ENCODE peak calls at places on chromosomes 16 and 17, in eight cellular contexts. One of them, this sample, is unnamed.

GRCh38 chr16:78705694-78706093 is 606.2 kb downstream of the WWOX start:
- DNase-seq in fibroblast of mammary gland: peak; percentile 45
- DNase-seq in DND-41: no peak
- DNase-seq in CD8-positive, alpha-beta memory T cell: peak; percentile 40
- DNase-seq in foreskin fibroblast: peak; percentile 8
- DNase-seq in PC-3: peak; percentile 61
- DNase-seq in body of pancreas: no peak
- DNase-seq in fibroblast of lung: peak; percentile 55
- DNase-seq in this sample: no peak

GRCh38 chr17:83099570-83100181 is 20.3 kb downstream of the METRNL start:
- DNase-seq in fibroblast of mammary gland: no peak
- DNase-seq in DND-41: peak; percentile 28
- DNase-seq in CD8-positive, alpha-beta memory T cell: peak; percentile 32
- DNase-seq in foreskin fibroblast: peak; percentile 45
- DNase-seq in PC-3: no peak
- DNase-seq in body of pancreas: peak; percentile 75
- DNase-seq in fibroblast of lung: peak; percentile 20
- DNase-seq in this sample: peak; percentile 99

GRCh38 chr16:27778926-27779570 is 229.1 kb downstream of the KATNIP start:
- DNase-seq in fibroblast of mammary gland: no peak
- DNase-seq in DND-41: no peak
- DNase-seq in CD8-positive, alpha-beta memory T cell: no peak
- DNase-seq in foreskin fibroblast: no peak
- DNase-seq in PC-3: no peak
- DNase-seq in body of pancreas: no peak
- DNase-seq in fibroblast of lung: no peak
- DNase-seq in this sample: no peak

GRCh38 chr16:80197790-80198201 is 343.0 kb upstream of the DYNLRB2 start:
- DNase-seq in fibroblast of mammary gland: peak; percentile 79
- DNase-seq in DND-41: no peak
- DNase-seq in CD8-positive, alpha-beta memory T cell: no peak
- DNase-seq in foreskin fibroblast: peak; percentile 86
- DNase-seq in PC-3: peak; percentile 37
- DNase-seq in body of pancreas: no peak
- DNase-seq in fibroblast of lung: peak; percentile 81
- DNase-seq in this sample: no peak

GRCh38 chr16:74635303-74635702 is 28.4 kb upstream of the GLG1 start:
- DNase-seq in fibroblast of mammary gland: no peak
- DNase-seq in DND-41: no peak
- DNase-seq in CD8-positive, alpha-beta memory T cell: no peak
- DNase-seq in foreskin fibroblast: no peak
- DNase-seq in PC-3: no peak
- DNase-seq in body of pancreas: peak; percentile 32
- DNase-seq in fibroblast of lung: no peak
- DNase-seq in this sample: no peak

GRCh38 chr17:72393553-72393952 is 272.7 kb downstream of the SOX9 start:
- DNase-seq in fibroblast of mammary gland: peak; percentile 91
- DNase-seq in DND-41: no peak
- DNase-seq in CD8-positive, alpha-beta memory T cell: no peak
- DNase-seq in foreskin fibroblast: peak; percentile 93
- DNase-seq in PC-3: peak; percentile 95
- DNase-seq in body of pancreas: no peak
- DNase-seq in fibroblast of lung: peak; percentile 79
- DNase-seq in this sample: no peak

GRCh38 chr16:2170587-2171435 is 15.2 kb downstream of the TRAF7 start:
- DNase-seq in fibroblast of mammary gland: no peak
- DNase-seq in DND-41: no peak
- DNase-seq in CD8-positive, alpha-beta memory T cell: no peak
- DNase-seq in foreskin fibroblast: no peak
- DNase-seq in PC-3: no peak
- DNase-seq in body of pancreas: no peak
- DNase-seq in fibroblast of lung: no peak
- DNase-seq in this sample: no peak

GRCh38 chr17:21003007-21003621 is 39.7 kb downstream of the USP22 start:
- DNase-seq in fibroblast of mammary gland: no peak
- DNase-seq in DND-41: no peak
- DNase-seq in CD8-positive, alpha-beta memory T cell: no peak
- DNase-seq in foreskin fibroblast: no peak
- DNase-seq in PC-3: no peak
- DNase-seq in body of pancreas: no peak
- DNase-seq in fibroblast of lung: no peak
- DNase-seq in this sample: no peak

GRCh38 chr17:39927928-39928867 is 666 bp downstream of the LRRC3C start:
- DNase-seq in fibroblast of mammary gland: no peak
- DNase-seq in DND-41: no peak
- DNase-seq in CD8-positive, alpha-beta memory T cell: no peak
- DNase-seq in foreskin fibroblast: peak; percentile 16
- DNase-seq in PC-3: no peak
- DNase-seq in body of pancreas: peak; percentile 63
- DNase-seq in fibroblast of lung: no peak
- DNase-seq in this sample: peak; percentile 87

GRCh38 chr17:67663445-67663844 is 54.3 kb upstream of the NOL11 start:
- DNase-seq in fibroblast of mammary gland: no peak
- DNase-seq in DND-41: no peak
- DNase-seq in CD8-positive, alpha-beta memory T cell: no peak
- DNase-seq in foreskin fibroblast: no peak
- DNase-seq in PC-3: no peak
- DNase-seq in body of pancreas: no peak
- DNase-seq in fibroblast of lung: no peak
- DNase-seq in this sample: no peak

GRCh38 chr17:44209786-44210341 is 9.6 kb downstream of the UBTF start:
- DNase-seq in fibroblast of mammary gland: no peak
- DNase-seq in DND-41: no peak
- DNase-seq in CD8-positive, alpha-beta memory T cell: no peak
- DNase-seq in foreskin fibroblast: peak; percentile 72
- DNase-seq in PC-3: peak; percentile 76
- DNase-seq in body of pancreas: no peak
- DNase-seq in fibroblast of lung: no peak
- DNase-seq in this sample: no peak

GRCh38 chr17:17635126-17635525 is 43.6 kb upstream of the PEMT start:
- DNase-seq in fibroblast of mammary gland: peak; percentile 19
- DNase-seq in DND-41: no peak
- DNase-seq in CD8-positive, alpha-beta memory T cell: no peak
- DNase-seq in foreskin fibroblast: peak; percentile 49
- DNase-seq in PC-3: no peak
- DNase-seq in body of pancreas: no peak
- DNase-seq in fibroblast of lung: no peak
- DNase-seq in this sample: no peak

GRCh38 chr17:5000237-5000639 is 2.5 kb downstream of the KIF1C start:
- DNase-seq in fibroblast of mammary gland: peak; percentile 27
- DNase-seq in DND-41: no peak
- DNase-seq in CD8-positive, alpha-beta memory T cell: no peak
- DNase-seq in foreskin fibroblast: peak; percentile 58
- DNase-seq in PC-3: no peak
- DNase-seq in body of pancreas: peak; percentile 64
- DNase-seq in fibroblast of lung: no peak
- DNase-seq in this sample: peak; percentile 62

GRCh38 chr17:68437979-68438877 is 19.1 kb downstream of the WIPI1 start:
- DNase-seq in fibroblast of mammary gland: no peak
- DNase-seq in DND-41: peak; percentile 76
- DNase-seq in CD8-positive, alpha-beta memory T cell: peak; percentile 47
- DNase-seq in foreskin fibroblast: peak; percentile 27
- DNase-seq in PC-3: no peak
- DNase-seq in body of pancreas: peak; percentile 51
- DNase-seq in fibroblast of lung: no peak
- DNase-seq in this sample: no peak

GRCh38 chr17:72715906-72716572 is 376.4 kb downstream of the SLC39A11 start:
- DNase-seq in fibroblast of mammary gland: peak; percentile 99
- DNase-seq in DND-41: no peak
- DNase-seq in CD8-positive, alpha-beta memory T cell: no peak
- DNase-seq in foreskin fibroblast: peak; percentile 94
- DNase-seq in PC-3: peak; percentile 99
- DNase-seq in body of pancreas: peak; percentile 50
- DNase-seq in fibroblast of lung: peak; percentile 96
- DNase-seq in this sample: no peak

GRCh38 chr16:85652431-85653221 is 36.1 kb downstream of the GINS2 start:
- DNase-seq in fibroblast of mammary gland: peak; percentile 44
- DNase-seq in DND-41: no peak
- DNase-seq in CD8-positive, alpha-beta memory T cell: no peak
- DNase-seq in foreskin fibroblast: peak; percentile 85
- DNase-seq in PC-3: peak; percentile 10
- DNase-seq in body of pancreas: peak; percentile 86
- DNase-seq in fibroblast of lung: peak; percentile 42
- DNase-seq in this sample: peak; percentile 78

GRCh38 chr17:75271955-75272847 is 1.2 kb upstream of the MIF4GD start:
- DNase-seq in fibroblast of mammary gland: peak; percentile 50
- DNase-seq in DND-41: peak; percentile 54
- DNase-seq in CD8-positive, alpha-beta memory T cell: no peak
- DNase-seq in foreskin fibroblast: peak; percentile 79
- DNase-seq in PC-3: peak; percentile 42
- DNase-seq in body of pancreas: peak; percentile 44
- DNase-seq in fibroblast of lung: peak; percentile 31
- DNase-seq in this sample: no peak

GRCh38 chr16:59044616-59045015 is 310.5 kb upstream of the GOT2 start:
- DNase-seq in fibroblast of mammary gland: peak; percentile 7
- DNase-seq in DND-41: no peak
- DNase-seq in CD8-positive, alpha-beta memory T cell: no peak
- DNase-seq in foreskin fibroblast: no peak
- DNase-seq in PC-3: no peak
- DNase-seq in body of pancreas: no peak
- DNase-seq in fibroblast of lung: no peak
- DNase-seq in this sample: no peak

GRCh38 chr17:53217311-53217710 is 605.4 kb upstream of the KIF2B start:
- DNase-seq in fibroblast of mammary gland: no peak
- DNase-seq in DND-41: no peak
- DNase-seq in CD8-positive, alpha-beta memory T cell: no peak
- DNase-seq in foreskin fibroblast: no peak
- DNase-seq in PC-3: peak; percentile 31
- DNase-seq in body of pancreas: no peak
- DNase-seq in fibroblast of lung: no peak
- DNase-seq in this sample: no peak

GRCh38 chr16:50313596-50314483 is 47.5 kb downstream of the ADCY7 start:
- DNase-seq in fibroblast of mammary gland: peak; percentile 76
- DNase-seq in DND-41: no peak
- DNase-seq in CD8-positive, alpha-beta memory T cell: no peak
- DNase-seq in foreskin fibroblast: no peak
- DNase-seq in PC-3: no peak
- DNase-seq in body of pancreas: no peak
- DNase-seq in fibroblast of lung: no peak
- DNase-seq in this sample: peak; percentile 31

GRCh38 chr16:3654249-3654991 is at the start of gene DNASE1:
- DNase-seq in fibroblast of mammary gland: peak; percentile 68
- DNase-seq in DND-41: peak; percentile 54
- DNase-seq in CD8-positive, alpha-beta memory T cell: peak; percentile 30
- DNase-seq in foreskin fibroblast: peak; percentile 66
- DNase-seq in PC-3: peak; percentile 61
- DNase-seq in body of pancreas: peak; percentile 87
- DNase-seq in fibroblast of lung: peak; percentile 51
- DNase-seq in this sample: peak; percentile 75

GRCh38 chr17:50883850-50884291 is 17.7 kb upstream of the TOB1 start:
- DNase-seq in fibroblast of mammary gland: no peak
- DNase-seq in DND-41: no peak
- DNase-seq in CD8-positive, alpha-beta memory T cell: no peak
- DNase-seq in foreskin fibroblast: no peak
- DNase-seq in PC-3: no peak
- DNase-seq in body of pancreas: peak; percentile 38
- DNase-seq in fibroblast of lung: no peak
- DNase-seq in this sample: no peak

GRCh38 chr17:42537826-42538451 is 1.9 kb downstream of the NAGLU start:
- DNase-seq in fibroblast of mammary gland: no peak
- DNase-seq in DND-41: no peak
- DNase-seq in CD8-positive, alpha-beta memory T cell: no peak
- DNase-seq in foreskin fibroblast: no peak
- DNase-seq in PC-3: no peak
- DNase-seq in body of pancreas: no peak
- DNase-seq in fibroblast of lung: no peak
- DNase-seq in this sample: no peak
- H3K4me3 ChIP-seq in fibroblast of mammary gland: no peak overlapping the region
- H3K4me3 ChIP-seq in DND-41: no peak overlapping the region
- H3K4me3 ChIP-seq in CD8-positive, alpha-beta memory T cell: no peak overlapping the region
- H3K4me3 ChIP-seq in foreskin fibroblast: no peak overlapping the region
- H3K4me3 ChIP-seq in PC-3: no peak overlapping the region
- H3K4me3 ChIP-seq in body of pancreas: no peak overlapping the region
- H3K4me3 ChIP-seq in fibroblast of lung: no peak overlapping the region
- H3K4me3 ChIP-seq in this sample: no peak overlapping the region

DNA sequence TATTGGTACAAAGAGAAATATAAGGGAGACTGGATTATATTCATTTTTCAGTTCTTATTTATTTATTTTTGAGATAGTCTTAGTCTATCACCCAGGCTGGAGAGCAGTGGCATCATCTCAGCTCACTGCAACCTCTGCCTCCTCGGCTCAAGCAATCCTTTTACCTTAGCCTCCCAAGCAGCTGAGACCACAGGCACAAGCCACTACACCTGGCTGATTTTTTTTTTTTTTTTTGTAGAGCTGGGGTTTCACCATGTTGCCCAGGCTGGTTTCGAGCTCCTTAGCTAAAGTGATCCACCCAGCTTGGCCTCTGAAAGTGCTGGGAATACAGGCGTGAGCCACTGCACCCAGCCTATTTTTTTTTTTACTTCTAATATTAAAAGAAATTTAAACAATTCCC is 40.1 kb upstream of the USP7 start:
- DNase-seq in fibroblast of mammary gland: no peak
- DNase-seq in DND-41: no peak
- DNase-seq in CD8-positive, alpha-beta memory T cell: no peak
- DNase-seq in foreskin fibroblast: no peak
- DNase-seq in PC-3: no peak
- DNase-seq in body of pancreas: no peak
- DNase-seq in fibroblast of lung: no peak
- DNase-seq in this sample: no peak
- H3K4me3 ChIP-seq in fibroblast of mammary gland: no peak overlapping the region
- H3K4me3 ChIP-seq in DND-41: no peak overlapping the region
- H3K4me3 ChIP-seq in CD8-positive, alpha-beta memory T cell: no peak overlapping the region
- H3K4me3 ChIP-seq in foreskin fibroblast: no peak overlapping the region
- H3K4me3 ChIP-seq in PC-3: no peak overlapping the region
- H3K4me3 ChIP-seq in body of pancreas: no peak overlapping the region
- H3K4me3 ChIP-seq in fibroblast of lung: no peak overlapping the region
- H3K4me3 ChIP-seq in this sample: no peak overlapping the region

GRCh38 chr16:583470-583814 is 6.4 kb upstream of the RAB40C start:
- DNase-seq in fibroblast of mammary gland: no peak
- DNase-seq in DND-41: no peak
- DNase-seq in CD8-positive, alpha-beta memory T cell: no peak
- DNase-seq in foreskin fibroblast: no peak
- DNase-seq in PC-3: no peak
- DNase-seq in body of pancreas: no peak
- DNase-seq in fibroblast of lung: no peak
- DNase-seq in this sample: no peak
- H3K4me3 ChIP-seq in fibroblast of mammary gland: no peak overlapping the region
- H3K4me3 ChIP-seq in DND-41: no peak overlapping the region
- H3K4me3 ChIP-seq in CD8-positive, alpha-beta memory T cell: no peak overlapping the region
- H3K4me3 ChIP-seq in foreskin fibroblast: no peak overlapping the region
- H3K4me3 ChIP-seq in PC-3: no peak overlapping the region
- H3K4me3 ChIP-seq in body of pancreas: no peak overlapping the region
- H3K4me3 ChIP-seq in fibroblast of lung: no peak overlapping the region
- H3K4me3 ChIP-seq in this sample: no peak overlapping the region

DNA sequence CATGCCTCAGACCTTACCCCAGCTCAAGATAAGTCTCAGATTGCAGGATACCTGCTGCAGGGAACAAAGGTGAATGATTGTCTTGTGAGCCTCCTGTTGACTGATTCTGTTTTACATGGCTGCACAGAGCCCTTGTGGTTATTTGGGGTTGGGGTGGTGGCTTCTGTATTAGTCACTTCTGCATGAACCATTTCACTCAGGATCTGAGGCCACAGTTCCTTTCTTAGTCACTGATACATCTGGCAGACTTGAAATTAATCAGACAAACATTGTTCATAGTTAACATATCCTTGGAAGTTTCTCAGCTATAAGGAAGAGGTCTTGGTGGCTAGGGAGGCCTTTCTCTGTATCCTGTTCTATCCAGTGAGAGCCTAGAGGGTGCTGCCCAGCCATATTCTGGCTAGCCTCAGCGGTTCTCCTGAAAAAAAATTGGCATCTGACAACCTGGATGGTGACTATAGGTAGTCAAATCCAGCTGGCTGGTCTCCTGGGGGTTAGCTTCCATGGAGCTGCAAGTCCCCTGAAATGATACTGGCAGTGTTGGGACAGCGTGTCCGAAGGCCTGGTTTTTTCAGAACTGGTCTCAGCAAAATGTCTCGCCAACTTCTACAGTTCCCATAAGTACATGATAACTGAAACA is 8.4 kb upstream of the PLK1 start:
- DNase-seq in fibroblast of mammary gland: peak; percentile 95
- DNase-seq in DND-41: no peak
- DNase-seq in CD8-positive, alpha-beta memory T cell: no peak
- DNase-seq in foreskin fibroblast: peak; percentile 92
- DNase-seq in PC-3: peak; percentile 85
- DNase-seq in body of pancreas: no peak
- DNase-seq in fibroblast of lung: peak; percentile 91
- DNase-seq in this sample: no peak
- H3K4me3 ChIP-seq in fibroblast of mammary gland: no peak overlapping the region
- H3K4me3 ChIP-seq in DND-41: no peak overlapping the region
- H3K4me3 ChIP-seq in CD8-positive, alpha-beta memory T cell: no peak overlapping the region
- H3K4me3 ChIP-seq in foreskin fibroblast: no peak overlapping the region
- H3K4me3 ChIP-seq in PC-3: no peak overlapping the region
- H3K4me3 ChIP-seq in body of pancreas: no peak overlapping the region
- H3K4me3 ChIP-seq in fibroblast of lung: no peak overlapping the region
- H3K4me3 ChIP-seq in this sample: no peak overlapping the region